ENCODE peak calls at places on chromosomes 11 and 22, in eight cellular contexts. One of them, this sample, is unnamed.

GRCh38 chr11:63608353-63609345 is 5.6 kb downstream of the PLAAT3 start:
- DNase-seq in endodermal cell: no peak
- DNase-seq in upper lobe of right lung: no peak
- DNase-seq in thoracic aorta: no peak
- DNase-seq in K562: no peak
- DNase-seq in HCT116: no peak
- DNase-seq in heart right ventricle: no peak
- DNase-seq in kidney epithelial cell: peak; percentile 72
- DNase-seq in this sample: no peak

GRCh38 chr22:17795661-17796548 is 21.6 kb upstream of the BID start:
- DNase-seq in kidney epithelial cell: no peak
- DNase-seq in K562: no peak
- DNase-seq in upper lobe of right lung: no peak
- DNase-seq in thoracic aorta: no peak
- DNase-seq in heart right ventricle: no peak
- DNase-seq in HCT116: no peak
- DNase-seq in endodermal cell: no peak
- DNase-seq in this sample: no peak

GRCh38 chr11:119023741-119024140 is 5.2 kb downstream of the TRAPPC4 start:
- DNase-seq in heart right ventricle: no peak
- DNase-seq in K562: no peak
- DNase-seq in upper lobe of right lung: no peak
- DNase-seq in thoracic aorta: no peak
- DNase-seq in HCT116: no peak
- DNase-seq in kidney epithelial cell: no peak
- DNase-seq in endodermal cell: no peak
- DNase-seq in this sample: no peak

GRCh38 chr22:38238519-38239051 is 34.2 kb downstream of the TMEM184B start:
- DNase-seq in kidney epithelial cell: no peak
- DNase-seq in heart right ventricle: no peak
- DNase-seq in HCT116: no peak
- DNase-seq in K562: no peak
- DNase-seq in thoracic aorta: no peak
- DNase-seq in endodermal cell: no peak
- DNase-seq in upper lobe of right lung: no peak
- DNase-seq in this sample: peak; percentile 69

GRCh38 chr11:78722786-78723185 is 148.1 kb upstream of the NARS2 start:
- DNase-seq in upper lobe of right lung: no peak
- DNase-seq in endodermal cell: no peak
- DNase-seq in HCT116: no peak
- DNase-seq in K562: no peak
- DNase-seq in thoracic aorta: no peak
- DNase-seq in kidney epithelial cell: peak; percentile 28
- DNase-seq in heart right ventricle: no peak
- DNase-seq in this sample: no peak

GRCh38 chr11:111370902-111371578 is 8.0 kb downstream of the POU2AF1 start:
- DNase-seq in kidney epithelial cell: no peak
- DNase-seq in heart right ventricle: no peak
- DNase-seq in HCT116: no peak
- DNase-seq in upper lobe of right lung: no peak
- DNase-seq in thoracic aorta: no peak
- DNase-seq in K562: no peak
- DNase-seq in endodermal cell: no peak
- DNase-seq in this sample: no peak

GRCh38 chr11:64762916-64763803 is 3.4 kb upstream of the PYGM start:
- DNase-seq in HCT116: no peak
- DNase-seq in upper lobe of right lung: peak; percentile 48
- DNase-seq in heart right ventricle: no peak
- DNase-seq in K562: no peak
- DNase-seq in kidney epithelial cell: peak; percentile 80
- DNase-seq in thoracic aorta: no peak
- DNase-seq in endodermal cell: peak; percentile 83
- DNase-seq in this sample: peak; percentile 19

GRCh38 chr11:86896486-86896885 is 58.7 kb downstream of the FZD4 start:
- DNase-seq in upper lobe of right lung: no peak
- DNase-seq in HCT116: no peak
- DNase-seq in heart right ventricle: no peak
- DNase-seq in endodermal cell: no peak
- DNase-seq in K562: no peak
- DNase-seq in kidney epithelial cell: no peak
- DNase-seq in thoracic aorta: no peak
- DNase-seq in this sample: no peak

GRCh38 chr22:20405931-20406685 is 12.2 kb downstream of the ZNF74 start:
- DNase-seq in upper lobe of right lung: peak; percentile 58
- DNase-seq in thoracic aorta: no peak
- DNase-seq in K562: no peak
- DNase-seq in endodermal cell: no peak
- DNase-seq in heart right ventricle: no peak
- DNase-seq in HCT116: no peak
- DNase-seq in kidney epithelial cell: no peak
- DNase-seq in this sample: no peak

GRCh38 chr11:107453594-107454286 is 3.9 kb downstream of the CWF19L2 start:
- DNase-seq in upper lobe of right lung: no peak
- DNase-seq in heart right ventricle: no peak
- DNase-seq in K562: no peak
- DNase-seq in thoracic aorta: no peak
- DNase-seq in HCT116: no peak
- DNase-seq in kidney epithelial cell: no peak
- DNase-seq in endodermal cell: no peak
- DNase-seq in this sample: no peak

GRCh38 chr22:49606562-49606961 is 221.1 kb downstream of the BRD1 start:
- DNase-seq in endodermal cell: no peak
- DNase-seq in HCT116: no peak
- DNase-seq in kidney epithelial cell: no peak
- DNase-seq in heart right ventricle: no peak
- DNase-seq in upper lobe of right lung: peak; percentile 40
- DNase-seq in thoracic aorta: no peak
- DNase-seq in K562: no peak
- DNase-seq in this sample: no peak

GRCh38 chr11:2885017-2885675 is 429 bp downstream of the CDKN1C start:
- DNase-seq in K562: peak; percentile 76
- DNase-seq in HCT116: no peak
- DNase-seq in endodermal cell: peak; percentile 82
- DNase-seq in thoracic aorta: no peak
- DNase-seq in heart right ventricle: peak; percentile 52
- DNase-seq in kidney epithelial cell: no peak
- DNase-seq in upper lobe of right lung: peak; percentile 85
- DNase-seq in this sample: peak; percentile 61

GRCh38 chr11:15714641-15715399 is 600.1 kb downstream of the INSC start:
- DNase-seq in thoracic aorta: no peak
- DNase-seq in heart right ventricle: no peak
- DNase-seq in HCT116: no peak
- DNase-seq in upper lobe of right lung: no peak
- DNase-seq in kidney epithelial cell: no peak
- DNase-seq in endodermal cell: peak; percentile 23
- DNase-seq in K562: no peak
- DNase-seq in this sample: no peak

GRCh38 chr11:130629039-130629438 is 180.6 kb downstream of the ADAMTS15 start:
- DNase-seq in endodermal cell: no peak
- DNase-seq in K562: no peak
- DNase-seq in upper lobe of right lung: no peak
- DNase-seq in kidney epithelial cell: no peak
- DNase-seq in thoracic aorta: no peak
- DNase-seq in HCT116: no peak
- DNase-seq in heart right ventricle: no peak
- DNase-seq in this sample: no peak

GRCh38 chr22:21641417-21641794 is 696 bp upstream of the SDF2L1 start:
- DNase-seq in kidney epithelial cell: no peak
- DNase-seq in K562: peak; percentile 90
- DNase-seq in HCT116: no peak
- DNase-seq in upper lobe of right lung: peak; percentile 79
- DNase-seq in heart right ventricle: no peak
- DNase-seq in endodermal cell: peak; percentile 83
- DNase-seq in thoracic aorta: no peak
- DNase-seq in this sample: no peak

GRCh38 chr22:37282385-37282677 is at the start of gene CYTH4:
- DNase-seq in heart right ventricle: peak; percentile 43
- DNase-seq in K562: no peak
- DNase-seq in kidney epithelial cell: no peak
- DNase-seq in upper lobe of right lung: peak; percentile 89
- DNase-seq in thoracic aorta: no peak
- DNase-seq in endodermal cell: no peak
- DNase-seq in HCT116: no peak
- DNase-seq in this sample: peak; percentile 47

GRCh38 chr11:4025957-4026324 is 68.7 kb upstream of the RRM1 start:
- DNase-seq in thoracic aorta: no peak
- DNase-seq in upper lobe of right lung: no peak
- DNase-seq in kidney epithelial cell: no peak
- DNase-seq in HCT116: no peak
- DNase-seq in K562: no peak
- DNase-seq in endodermal cell: no peak
- DNase-seq in heart right ventricle: peak; percentile 49
- DNase-seq in this sample: peak; percentile 28

GRCh38 chr22:47606426-47606825 is 844.0 kb downstream of the TBC1D22A start:
- DNase-seq in thoracic aorta: no peak
- DNase-seq in endodermal cell: peak; percentile 21
- DNase-seq in K562: no peak
- DNase-seq in kidney epithelial cell: no peak
- DNase-seq in heart right ventricle: no peak
- DNase-seq in upper lobe of right lung: peak; percentile 34
- DNase-seq in HCT116: no peak
- DNase-seq in this sample: peak; percentile 6

DNA sequence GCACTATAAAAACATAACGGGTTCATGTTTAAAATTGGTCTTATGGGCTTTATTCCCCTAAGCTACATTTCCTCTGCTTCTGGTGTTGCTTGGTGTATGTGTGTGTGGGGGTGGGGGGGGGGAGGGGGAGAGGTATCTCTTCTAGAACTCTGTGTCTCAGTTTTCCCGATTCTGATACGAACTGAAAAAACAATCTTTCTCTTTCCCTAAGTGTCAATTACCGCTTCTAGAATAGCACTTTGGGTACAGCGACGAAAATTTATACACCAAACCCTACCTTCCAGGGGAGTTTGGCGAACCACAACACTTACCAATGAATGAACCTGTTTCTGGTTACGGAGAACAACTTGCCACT is 636 bp downstream of the NUP160 start:
- DNase-seq in endodermal cell: no peak
- DNase-seq in heart right ventricle: no peak
- DNase-seq in K562: no peak
- DNase-seq in HCT116: no peak
- DNase-seq in thoracic aorta: no peak
- DNase-seq in upper lobe of right lung: no peak
- DNase-seq in kidney epithelial cell: no peak
- DNase-seq in this sample: no peak
- H3K4me3 ChIP-seq in endodermal cell: peak overlapping the region; percentile 100
- H3K4me3 ChIP-seq in heart right ventricle: peak overlapping the region; percentile 53
- H3K4me3 ChIP-seq in K562: peak overlapping the region; percentile 77
- H3K4me3 ChIP-seq in HCT116: peak overlapping the region; percentile 95
- H3K4me3 ChIP-seq in thoracic aorta: peak overlapping the region; percentile 84
- H3K4me3 ChIP-seq in upper lobe of right lung: peak overlapping the region; percentile 82
- H3K4me3 ChIP-seq in kidney epithelial cell: peak overlapping the region; percentile 62
- H3K4me3 ChIP-seq in this sample: peak overlapping the region; percentile 70

GRCh38 chr11:77200869-77201268 is 72.8 kb downstream of the MYO7A start:
- DNase-seq in upper lobe of right lung: peak; percentile 45
- DNase-seq in kidney epithelial cell: no peak
- DNase-seq in K562: no peak
- DNase-seq in heart right ventricle: no peak
- DNase-seq in HCT116: no peak
- DNase-seq in thoracic aorta: no peak
- DNase-seq in endodermal cell: no peak
- DNase-seq in this sample: no peak
- H3K36me3 ChIP-seq in upper lobe of right lung: no peaks in the 10 kb centered on the region
- H3K36me3 ChIP-seq in kidney epithelial cell: no peaks in the 10 kb centered on the region
- H3K36me3 ChIP-seq in K562: no peaks in the 10 kb centered on the region
- H3K36me3 ChIP-seq in heart right ventricle: no peaks in the 10 kb centered on the region
- H3K36me3 ChIP-seq in HCT116: no peaks in the 10 kb centered on the region
- H3K36me3 ChIP-seq in thoracic aorta: no peaks in the 10 kb centered on the region
- H3K36me3 ChIP-seq in endodermal cell: no peaks in the 10 kb centered on the region
- H3K36me3 ChIP-seq in this sample: no peaks in the 10 kb centered on the region

DNA sequence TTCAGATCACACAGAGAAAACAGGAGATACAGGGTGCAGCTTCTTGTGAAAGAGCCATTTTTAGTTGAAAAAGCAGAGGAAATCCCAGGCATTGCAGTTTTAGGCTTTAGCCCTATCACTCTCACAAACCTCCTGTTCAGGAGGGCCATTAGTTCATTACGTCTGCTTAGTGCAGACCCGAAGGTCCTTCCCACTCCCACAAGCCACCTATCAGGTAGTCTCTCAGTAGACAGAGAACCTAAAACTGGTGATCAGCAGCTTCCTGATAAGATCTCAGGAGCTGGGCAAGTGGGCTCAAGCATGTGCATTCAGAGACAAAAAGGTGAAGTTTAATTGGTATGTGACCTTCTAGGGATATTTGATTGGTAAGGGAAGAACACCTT is 4.3 kb downstream of the GLYAT start:
- DNase-seq in K562: no peak
- DNase-seq in heart right ventricle: no peak
- DNase-seq in HCT116: no peak
- DNase-seq in upper lobe of right lung: no peak
- DNase-seq in kidney epithelial cell: no peak
- DNase-seq in endodermal cell: no peak
- DNase-seq in thoracic aorta: no peak
- DNase-seq in this sample: no peak
- H3K4me3 ChIP-seq in K562: no peak overlapping the region
- H3K4me3 ChIP-seq in heart right ventricle: no peak overlapping the region
- H3K4me3 ChIP-seq in HCT116: no peak overlapping the region
- H3K4me3 ChIP-seq in upper lobe of right lung: no peak overlapping the region
- H3K4me3 ChIP-seq in kidney epithelial cell: no peak overlapping the region
- H3K4me3 ChIP-seq in endodermal cell: no peak overlapping the region
- H3K4me3 ChIP-seq in thoracic aorta: no peak overlapping the region
- H3K4me3 ChIP-seq in this sample: no peak overlapping the region

GRCh38 chr22:26602127-26602526 is 12.2 kb upstream of the TPST2 start:
- DNase-seq in thoracic aorta: no peak
- DNase-seq in endodermal cell: no peak
- DNase-seq in K562: no peak
- DNase-seq in kidney epithelial cell: no peak
- DNase-seq in HCT116: no peak
- DNase-seq in heart right ventricle: no peak
- DNase-seq in upper lobe of right lung: no peak
- DNase-seq in this sample: no peak

GRCh38 chr22:26597480-26597879 is 7.5 kb upstream of the TPST2 start:
- DNase-seq in kidney epithelial cell: no peak
- DNase-seq in heart right ventricle: no peak
- DNase-seq in upper lobe of right lung: no peak
- DNase-seq in K562: no peak
- DNase-seq in HCT116: no peak
- DNase-seq in thoracic aorta: no peak
- DNase-seq in endodermal cell: no peak
- DNase-seq in this sample: no peak

GRCh38 chr22:26597026-26597425 is 7.1 kb upstream of the TPST2 start:
- DNase-seq in kidney epithelial cell: no peak
- DNase-seq in endodermal cell: no peak
- DNase-seq in heart right ventricle: no peak
- DNase-seq in K562: peak; percentile 27
- DNase-seq in upper lobe of right lung: no peak
- DNase-seq in thoracic aorta: no peak
- DNase-seq in HCT116: no peak
- DNase-seq in this sample: no peak

GRCh38 chr22:26601726-26602125 is 11.8 kb upstream of the TPST2 start:
- DNase-seq in K562: no peak
- DNase-seq in upper lobe of right lung: no peak
- DNase-seq in thoracic aorta: no peak
- DNase-seq in kidney epithelial cell: no peak
- DNase-seq in heart right ventricle: no peak
- DNase-seq in endodermal cell: no peak
- DNase-seq in HCT116: no peak
- DNase-seq in this sample: no peak

DNA sequence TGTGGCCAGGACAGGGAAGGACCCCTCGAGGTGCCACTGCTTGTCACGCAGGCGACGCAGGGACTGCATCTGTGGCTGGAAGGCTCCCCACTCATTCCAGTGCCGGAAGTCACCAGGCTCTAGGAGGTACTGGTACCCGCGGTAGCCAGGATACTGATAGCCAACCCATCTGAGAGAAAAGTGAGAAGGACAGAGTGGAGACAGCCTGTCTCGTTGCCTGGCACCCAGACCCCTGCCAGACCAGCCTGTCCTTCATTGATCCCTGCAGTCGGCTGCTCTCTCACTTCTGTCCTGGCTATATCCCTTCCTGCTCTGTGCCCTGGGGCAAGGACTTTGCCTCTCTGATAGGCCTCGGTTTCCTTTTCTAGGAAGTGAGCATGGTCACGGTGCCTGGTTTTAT is 9.6 kb upstream of the TPST2 start:
- DNase-seq in endodermal cell: no peak
- DNase-seq in K562: no peak
- DNase-seq in kidney epithelial cell: no peak
- DNase-seq in thoracic aorta: no peak
- DNase-seq in upper lobe of right lung: no peak
- DNase-seq in heart right ventricle: no peak
- DNase-seq in HCT116: no peak
- DNase-seq in this sample: no peak
- H3K36me3 ChIP-seq in endodermal cell: no peaks in the 10 kb centered on the region
- H3K36me3 ChIP-seq in K562: no peaks in the 10 kb centered on the region
- H3K36me3 ChIP-seq in kidney epithelial cell: no peaks in the 10 kb centered on the region
- H3K36me3 ChIP-seq in thoracic aorta: no peaks in the 10 kb centered on the region
- H3K36me3 ChIP-seq in upper lobe of right lung: no peaks in the 10 kb centered on the region
- H3K36me3 ChIP-seq in heart right ventricle: no peaks in the 10 kb centered on the region
- H3K36me3 ChIP-seq in HCT116: no peaks in the 10 kb centered on the region
- H3K36me3 ChIP-seq in this sample: no peaks in the 10 kb centered on the region